ENCODE peak calls at places on chromosome 1, in nine cellular contexts. One of them, this sample, is unnamed.

GRCh38 chr1:14259191-14259757 is 339.2 kb upstream of the KAZN start:
- DNase-seq in gastrocnemius medialis: peak
- DNase-seq in CD8-positive, alpha-beta T cell: no peak
- DNase-seq in cardiac muscle cell: peak
- DNase-seq in fibroblast of villous mesenchyme: no peak
- DNase-seq in heart left ventricle: peak
- DNase-seq in upper lobe of right lung: peak
- DNase-seq in IMR-90: no peak
- DNase-seq in adrenal gland: peak
- DNase-seq in this sample: peak

GRCh38 chr1:65175171-65176070 is 27.4 kb downstream of the AK4 start:
- DNase-seq in gastrocnemius medialis: no peak
- DNase-seq in CD8-positive, alpha-beta T cell: no peak
- DNase-seq in cardiac muscle cell: peak
- DNase-seq in fibroblast of villous mesenchyme: peak
- DNase-seq in heart left ventricle: peak
- DNase-seq in upper lobe of right lung: no peak
- DNase-seq in IMR-90: peak
- DNase-seq in adrenal gland: no peak
- DNase-seq in this sample: no peak

GRCh38 chr1:4944072-4944471 is 289.7 kb downstream of the AJAP1 start:
- DNase-seq in gastrocnemius medialis: no peak
- DNase-seq in CD8-positive, alpha-beta T cell: no peak
- DNase-seq in cardiac muscle cell: no peak
- DNase-seq in fibroblast of villous mesenchyme: no peak
- DNase-seq in heart left ventricle: no peak
- DNase-seq in upper lobe of right lung: no peak
- DNase-seq in IMR-90: no peak
- DNase-seq in adrenal gland: no peak
- DNase-seq in this sample: no peak

GRCh38 chr1:55018395-55018794 is 19.7 kb downstream of the BSND start:
- DNase-seq in gastrocnemius medialis: no peak
- DNase-seq in CD8-positive, alpha-beta T cell: no peak
- DNase-seq in cardiac muscle cell: no peak
- DNase-seq in fibroblast of villous mesenchyme: no peak
- DNase-seq in heart left ventricle: no peak
- DNase-seq in upper lobe of right lung: peak
- DNase-seq in IMR-90: no peak
- DNase-seq in adrenal gland: no peak
- DNase-seq in this sample: no peak

GRCh38 chr1:60870269-60870668 is 212.1 kb upstream of the NFIA start:
- DNase-seq in gastrocnemius medialis: no peak
- DNase-seq in CD8-positive, alpha-beta T cell: no peak
- DNase-seq in cardiac muscle cell: no peak
- DNase-seq in fibroblast of villous mesenchyme: no peak
- DNase-seq in heart left ventricle: no peak
- DNase-seq in upper lobe of right lung: no peak
- DNase-seq in IMR-90: no peak
- DNase-seq in adrenal gland: no peak
- DNase-seq in this sample: no peak

GRCh38 chr1:87778896-87779295 is 450.2 kb downstream of the LMO4 start:
- DNase-seq in gastrocnemius medialis: no peak
- DNase-seq in CD8-positive, alpha-beta T cell: no peak
- DNase-seq in cardiac muscle cell: no peak
- DNase-seq in fibroblast of villous mesenchyme: no peak
- DNase-seq in heart left ventricle: no peak
- DNase-seq in upper lobe of right lung: no peak
- DNase-seq in IMR-90: peak
- DNase-seq in adrenal gland: no peak
- DNase-seq in this sample: peak

GRCh38 chr1:168148916-168149315 is 12.2 kb upstream of the GPR161 start:
- DNase-seq in gastrocnemius medialis: no peak
- DNase-seq in CD8-positive, alpha-beta T cell: no peak
- DNase-seq in cardiac muscle cell: no peak
- DNase-seq in fibroblast of villous mesenchyme: no peak
- DNase-seq in heart left ventricle: no peak
- DNase-seq in upper lobe of right lung: no peak
- DNase-seq in IMR-90: no peak
- DNase-seq in adrenal gland: no peak
- DNase-seq in this sample: no peak

GRCh38 chr1:60133848-60134247 is 60.3 kb upstream of the C1orf87 start:
- DNase-seq in gastrocnemius medialis: no peak
- DNase-seq in CD8-positive, alpha-beta T cell: no peak
- DNase-seq in cardiac muscle cell: peak
- DNase-seq in fibroblast of villous mesenchyme: peak
- DNase-seq in heart left ventricle: no peak
- DNase-seq in upper lobe of right lung: no peak
- DNase-seq in IMR-90: peak
- DNase-seq in adrenal gland: no peak
- DNase-seq in this sample: peak

GRCh38 chr1:243213045-243213787 is 41.9 kb downstream of the CEP170 start:
- DNase-seq in gastrocnemius medialis: no peak
- DNase-seq in CD8-positive, alpha-beta T cell: no peak
- DNase-seq in cardiac muscle cell: peak
- DNase-seq in fibroblast of villous mesenchyme: peak
- DNase-seq in heart left ventricle: no peak
- DNase-seq in upper lobe of right lung: no peak
- DNase-seq in IMR-90: peak
- DNase-seq in adrenal gland: peak
- DNase-seq in this sample: peak

GRCh38 chr1:109396513-109396839 is 1.2 kb downstream of the SORT1 start:
- DNase-seq in gastrocnemius medialis: no peak
- DNase-seq in CD8-positive, alpha-beta T cell: no peak
- DNase-seq in cardiac muscle cell: no peak
- DNase-seq in fibroblast of villous mesenchyme: no peak
- DNase-seq in heart left ventricle: no peak
- DNase-seq in upper lobe of right lung: no peak
- DNase-seq in IMR-90: no peak
- DNase-seq in adrenal gland: no peak
- DNase-seq in this sample: no peak
- H3K4me3 ChIP-seq in gastrocnemius medialis: peak
- H3K4me3 ChIP-seq in CD8-positive, alpha-beta T cell: no peak
- H3K4me3 ChIP-seq in cardiac muscle cell: peak
- H3K4me3 ChIP-seq in fibroblast of villous mesenchyme: peak
- H3K4me3 ChIP-seq in heart left ventricle: peak
- H3K4me3 ChIP-seq in upper lobe of right lung: peak
- H3K4me3 ChIP-seq in IMR-90: peak
- H3K4me3 ChIP-seq in adrenal gland: no peak
- H3K4me3 ChIP-seq in this sample: peak

GRCh38 chr1:197224160-197224559 is 43.9 kb upstream of the CRB1 start:
- DNase-seq in gastrocnemius medialis: no peak
- DNase-seq in CD8-positive, alpha-beta T cell: no peak
- DNase-seq in cardiac muscle cell: no peak
- DNase-seq in fibroblast of villous mesenchyme: peak
- DNase-seq in heart left ventricle: no peak
- DNase-seq in upper lobe of right lung: no peak
- DNase-seq in IMR-90: no peak
- DNase-seq in adrenal gland: no peak
- DNase-seq in this sample: peak
- TF ChIP-seq CTCF in gastrocnemius medialis: no peak
- TF ChIP-seq CTCF in CD8-positive, alpha-beta T cell: no peak
- TF ChIP-seq CTCF in cardiac muscle cell: peak
- TF ChIP-seq CTCF in fibroblast of villous mesenchyme: no peak
- TF ChIP-seq CTCF in heart left ventricle: peak
- TF ChIP-seq CTCF in upper lobe of right lung: peak
- TF ChIP-seq CTCF in IMR-90: peak
- TF ChIP-seq CTCF in adrenal gland: no peak
- TF ChIP-seq CTCF in this sample: peak

DNA sequence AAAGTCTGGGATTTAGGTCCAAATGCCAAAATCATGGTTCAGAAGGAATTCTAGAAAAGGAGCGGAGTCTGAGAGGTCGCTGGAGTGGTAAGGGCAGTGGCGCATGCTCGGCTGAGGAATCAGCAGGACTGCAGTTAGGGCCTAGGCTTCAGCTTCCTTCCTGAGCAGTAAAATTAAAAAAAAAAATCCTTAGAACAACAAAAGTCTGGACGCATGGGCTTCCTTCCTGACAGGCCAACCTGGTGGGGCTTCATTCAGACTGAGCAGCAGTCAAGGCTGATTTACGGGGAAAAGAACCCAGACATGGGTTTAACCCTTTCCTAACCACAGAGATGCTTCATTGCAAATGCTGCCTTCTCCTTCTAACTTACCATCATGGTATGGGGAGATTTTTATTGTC is 17.1 kb downstream of the RNF220 start:
- DNase-seq in gastrocnemius medialis: no peak
- DNase-seq in CD8-positive, alpha-beta T cell: no peak
- DNase-seq in cardiac muscle cell: no peak
- DNase-seq in fibroblast of villous mesenchyme: no peak
- DNase-seq in heart left ventricle: no peak
- DNase-seq in upper lobe of right lung: no peak
- DNase-seq in IMR-90: no peak
- DNase-seq in adrenal gland: no peak
- DNase-seq in this sample: no peak
- H3K4me3 ChIP-seq in gastrocnemius medialis: no peak
- H3K4me3 ChIP-seq in CD8-positive, alpha-beta T cell: no peak
- H3K4me3 ChIP-seq in cardiac muscle cell: no peak
- H3K4me3 ChIP-seq in fibroblast of villous mesenchyme: no peak
- H3K4me3 ChIP-seq in heart left ventricle: no peak
- H3K4me3 ChIP-seq in upper lobe of right lung: no peak
- H3K4me3 ChIP-seq in IMR-90: no peak
- H3K4me3 ChIP-seq in adrenal gland: no peak
- H3K4me3 ChIP-seq in this sample: no peak

GRCh38 chr1:35769188-35769758 is 505 bp downstream of the CLSPN start:
- DNase-seq in gastrocnemius medialis: peak
- DNase-seq in CD8-positive, alpha-beta T cell: peak
- DNase-seq in cardiac muscle cell: peak
- DNase-seq in fibroblast of villous mesenchyme: peak
- DNase-seq in heart left ventricle: peak
- DNase-seq in upper lobe of right lung: peak
- DNase-seq in IMR-90: peak
- DNase-seq in adrenal gland: peak
- DNase-seq in this sample: peak
- TF ChIP-seq CTCF in gastrocnemius medialis: no peak
- TF ChIP-seq CTCF in CD8-positive, alpha-beta T cell: no peak
- TF ChIP-seq CTCF in cardiac muscle cell: peak
- TF ChIP-seq CTCF in fibroblast of villous mesenchyme: peak
- TF ChIP-seq CTCF in heart left ventricle: no peak
- TF ChIP-seq CTCF in upper lobe of right lung: peak
- TF ChIP-seq CTCF in IMR-90: no peak
- TF ChIP-seq CTCF in adrenal gland: no peak
- TF ChIP-seq CTCF in this sample: peak

DNA sequence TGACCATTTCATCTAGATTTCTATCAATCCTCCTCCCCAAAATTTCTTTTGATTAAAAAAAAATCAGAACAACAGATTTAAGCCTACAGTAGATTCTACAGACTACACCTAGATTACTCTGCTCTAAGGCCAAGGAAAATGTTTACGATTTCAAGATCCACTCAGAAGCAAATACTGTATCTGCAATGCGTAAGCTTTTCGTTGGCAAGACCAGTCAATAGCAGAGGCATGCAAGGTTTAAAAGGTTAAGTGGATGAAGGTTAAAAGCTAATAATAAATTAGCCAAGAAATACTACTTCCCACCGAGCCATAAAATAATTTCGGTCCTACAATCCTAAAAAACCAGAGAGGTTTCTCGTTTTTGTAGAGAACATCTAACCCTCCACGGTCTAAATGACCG is 1.3 kb downstream of the CLSTN1 start:
- DNase-seq in gastrocnemius medialis: no peak
- DNase-seq in CD8-positive, alpha-beta T cell: no peak
- DNase-seq in cardiac muscle cell: no peak
- DNase-seq in fibroblast of villous mesenchyme: peak
- DNase-seq in heart left ventricle: no peak
- DNase-seq in upper lobe of right lung: no peak
- DNase-seq in IMR-90: peak
- DNase-seq in adrenal gland: no peak
- DNase-seq in this sample: no peak
- H3K4me3 ChIP-seq in gastrocnemius medialis: peak
- H3K4me3 ChIP-seq in CD8-positive, alpha-beta T cell: peak
- H3K4me3 ChIP-seq in cardiac muscle cell: peak
- H3K4me3 ChIP-seq in fibroblast of villous mesenchyme: peak
- H3K4me3 ChIP-seq in heart left ventricle: peak
- H3K4me3 ChIP-seq in upper lobe of right lung: peak
- H3K4me3 ChIP-seq in IMR-90: peak
- H3K4me3 ChIP-seq in adrenal gland: no peak
- H3K4me3 ChIP-seq in this sample: peak

GRCh38 chr1:84796201-84796600 is 96.8 kb downstream of the LPAR3 start:
- DNase-seq in gastrocnemius medialis: no peak
- DNase-seq in CD8-positive, alpha-beta T cell: no peak
- DNase-seq in cardiac muscle cell: peak
- DNase-seq in fibroblast of villous mesenchyme: no peak
- DNase-seq in heart left ventricle: no peak
- DNase-seq in upper lobe of right lung: no peak
- DNase-seq in IMR-90: no peak
- DNase-seq in adrenal gland: peak
- DNase-seq in this sample: no peak

GRCh38 chr1:84795213-84795612 is 97.8 kb downstream of the LPAR3 start:
- DNase-seq in gastrocnemius medialis: no peak
- DNase-seq in CD8-positive, alpha-beta T cell: no peak
- DNase-seq in cardiac muscle cell: no peak
- DNase-seq in fibroblast of villous mesenchyme: no peak
- DNase-seq in heart left ventricle: no peak
- DNase-seq in upper lobe of right lung: no peak
- DNase-seq in IMR-90: no peak
- DNase-seq in adrenal gland: no peak
- DNase-seq in this sample: no peak

GRCh38 chr1:84803604-84804003 is 89.4 kb downstream of the LPAR3 start:
- DNase-seq in gastrocnemius medialis: no peak
- DNase-seq in CD8-positive, alpha-beta T cell: no peak
- DNase-seq in cardiac muscle cell: no peak
- DNase-seq in fibroblast of villous mesenchyme: no peak
- DNase-seq in heart left ventricle: no peak
- DNase-seq in upper lobe of right lung: no peak
- DNase-seq in IMR-90: no peak
- DNase-seq in adrenal gland: no peak
- DNase-seq in this sample: no peak

GRCh38 chr1:84797603-84798002 is 95.4 kb downstream of the LPAR3 start:
- DNase-seq in gastrocnemius medialis: no peak
- DNase-seq in CD8-positive, alpha-beta T cell: no peak
- DNase-seq in cardiac muscle cell: no peak
- DNase-seq in fibroblast of villous mesenchyme: no peak
- DNase-seq in heart left ventricle: peak
- DNase-seq in upper lobe of right lung: no peak
- DNase-seq in IMR-90: no peak
- DNase-seq in adrenal gland: no peak
- DNase-seq in this sample: no peak

DNA sequence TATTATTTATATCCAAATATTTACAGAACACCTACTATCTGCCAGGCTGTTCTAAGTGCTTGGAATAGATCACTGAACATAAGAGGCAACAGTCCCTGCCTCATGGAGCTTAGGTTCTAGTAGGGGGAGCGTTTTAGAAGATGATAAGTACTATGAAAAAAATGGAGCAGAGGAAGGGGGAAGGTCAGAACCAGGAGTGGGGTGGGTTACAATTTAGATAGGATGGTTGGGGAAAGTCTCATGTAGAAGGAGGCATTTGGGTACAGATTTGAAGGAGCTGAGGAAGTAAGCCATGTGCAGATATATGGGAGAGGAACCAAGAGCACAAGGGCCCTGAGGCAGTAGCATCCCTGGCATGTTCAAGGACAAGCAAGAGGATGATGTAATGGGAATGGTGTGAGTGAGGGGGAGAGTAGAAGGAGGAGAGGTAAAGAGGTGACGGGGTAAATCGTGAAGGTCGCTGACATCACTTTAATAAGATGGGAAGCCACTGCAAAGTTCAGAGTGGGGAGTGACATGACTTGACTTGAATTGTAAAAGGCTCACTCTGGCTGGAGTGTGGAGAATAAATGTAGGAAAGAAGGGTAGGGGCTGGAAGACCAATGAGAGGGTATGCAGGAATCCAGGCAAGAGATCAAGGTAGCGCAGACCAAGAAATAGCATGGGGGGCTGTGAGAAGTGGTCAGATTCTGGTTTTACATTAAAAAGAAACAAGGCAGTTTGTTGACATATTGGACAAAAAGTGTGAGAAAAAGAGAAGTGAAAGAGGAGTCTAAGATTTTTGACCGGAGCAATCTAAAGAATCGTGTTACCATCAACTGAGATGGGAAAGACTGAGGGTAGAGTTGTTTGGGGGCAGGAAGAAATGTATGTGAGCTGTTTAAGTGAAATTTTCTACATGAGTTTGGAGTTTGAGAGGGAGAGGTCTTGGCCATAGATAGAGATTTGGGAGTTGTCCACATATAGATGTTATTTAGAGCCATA is 92.6 kb downstream of the LPAR3 start:
- DNase-seq in gastrocnemius medialis: no peak
- DNase-seq in CD8-positive, alpha-beta T cell: no peak
- DNase-seq in cardiac muscle cell: no peak
- DNase-seq in fibroblast of villous mesenchyme: no peak
- DNase-seq in heart left ventricle: no peak
- DNase-seq in upper lobe of right lung: no peak
- DNase-seq in IMR-90: no peak
- DNase-seq in adrenal gland: no peak
- DNase-seq in this sample: no peak
- TF ChIP-seq CTCF in gastrocnemius medialis: no peak
- TF ChIP-seq CTCF in CD8-positive, alpha-beta T cell: no peak
- TF ChIP-seq CTCF in cardiac muscle cell: no peak
- TF ChIP-seq CTCF in fibroblast of villous mesenchyme: no peak
- TF ChIP-seq CTCF in heart left ventricle: no peak
- TF ChIP-seq CTCF in upper lobe of right lung: no peak
- TF ChIP-seq CTCF in IMR-90: no peak
- TF ChIP-seq CTCF in adrenal gland: no peak
- TF ChIP-seq CTCF in this sample: no peak